ENCODE peak calls at places on chromosomes 16 and 17, in five cellular contexts. One of them, this sample, is unnamed.

GRCh38 chr16:14069818-14070217 is 1.3 kb upstream of the MRTFB start:
- DNase-seq in HTR-8/SVneo: no peak
- DNase-seq in activated naive CD4-positive, alpha-beta T cell: no peak
- DNase-seq in HFFc6: no peak
- DNase-seq in NCI-H510A treated with DMSO at 0.1 percent for 48 hours: peak; percentile 21
- DNase-seq in this sample: no peak

GRCh38 chr16:4371481-4372314 is at the start of gene VASN:
- DNase-seq in activated naive CD4-positive, alpha-beta T cell: peak; percentile 66
- DNase-seq in HTR-8/SVneo: peak; percentile 86
- DNase-seq in NCI-H510A treated with DMSO at 0.1 percent for 48 hours: no peak
- DNase-seq in HFFc6: peak; percentile 77
- DNase-seq in this sample: peak; percentile 82

GRCh38 chr16:1980026-1980769 is 1.1 kb downstream of the NOXO1 start:
- DNase-seq in HFFc6: no peak
- DNase-seq in HTR-8/SVneo: no peak
- DNase-seq in activated naive CD4-positive, alpha-beta T cell: no peak
- DNase-seq in NCI-H510A treated with DMSO at 0.1 percent for 48 hours: no peak
- DNase-seq in this sample: no peak

GRCh38 chr17:41082565-41083136 is 1.3 kb upstream of the KRTAP4-7 start:
- DNase-seq in HFFc6: peak; percentile 84
- DNase-seq in activated naive CD4-positive, alpha-beta T cell: no peak
- DNase-seq in HTR-8/SVneo: peak; percentile 40
- DNase-seq in NCI-H510A treated with DMSO at 0.1 percent for 48 hours: no peak
- DNase-seq in this sample: no peak

GRCh38 chr17:77332034-77332971 is 191.5 kb downstream of the SEC14L1 start:
- DNase-seq in NCI-H510A treated with DMSO at 0.1 percent for 48 hours: no peak
- DNase-seq in HFFc6: no peak
- DNase-seq in HTR-8/SVneo: no peak
- DNase-seq in activated naive CD4-positive, alpha-beta T cell: no peak
- DNase-seq in this sample: no peak

GRCh38 chr17:28402224-28402630 is 3.8 kb downstream of the SLC46A1 start:
- DNase-seq in activated naive CD4-positive, alpha-beta T cell: no peak
- DNase-seq in HTR-8/SVneo: no peak
- DNase-seq in NCI-H510A treated with DMSO at 0.1 percent for 48 hours: peak; percentile 34
- DNase-seq in HFFc6: no peak
- DNase-seq in this sample: no peak

GRCh38 chr17:17684901-17685774 is 3.9 kb downstream of the RAI1 start:
- DNase-seq in NCI-H510A treated with DMSO at 0.1 percent for 48 hours: peak; percentile 87
- DNase-seq in HFFc6: no peak
- DNase-seq in activated naive CD4-positive, alpha-beta T cell: no peak
- DNase-seq in HTR-8/SVneo: no peak
- DNase-seq in this sample: peak; percentile 56

GRCh38 chr17:73695035-73695738 is 50.9 kb upstream of the SDK2 start:
- DNase-seq in activated naive CD4-positive, alpha-beta T cell: no peak
- DNase-seq in HTR-8/SVneo: no peak
- DNase-seq in HFFc6: no peak
- DNase-seq in NCI-H510A treated with DMSO at 0.1 percent for 48 hours: no peak
- DNase-seq in this sample: no peak

GRCh38 chr17:17497845-17498520 is 1.8 kb upstream of the RASD1 start:
- DNase-seq in HTR-8/SVneo: no peak
- DNase-seq in activated naive CD4-positive, alpha-beta T cell: no peak
- DNase-seq in HFFc6: no peak
- DNase-seq in NCI-H510A treated with DMSO at 0.1 percent for 48 hours: no peak
- DNase-seq in this sample: peak; percentile 4

GRCh38 chr17:40566027-40566426 is 755 bp upstream of the CCR7 start:
- DNase-seq in NCI-H510A treated with DMSO at 0.1 percent for 48 hours: no peak
- DNase-seq in HFFc6: no peak
- DNase-seq in HTR-8/SVneo: no peak
- DNase-seq in activated naive CD4-positive, alpha-beta T cell: no peak
- DNase-seq in this sample: no peak

GRCh38 chr16:68083861-68084503 is 1.2 kb upstream of the NFATC3 start:
- DNase-seq in HFFc6: peak; percentile 48
- DNase-seq in activated naive CD4-positive, alpha-beta T cell: no peak
- DNase-seq in HTR-8/SVneo: no peak
- DNase-seq in NCI-H510A treated with DMSO at 0.1 percent for 48 hours: no peak
- DNase-seq in this sample: no peak

GRCh38 chr16:5041604-5042133 is 7.9 kb upstream of the NAGPA start:
- DNase-seq in NCI-H510A treated with DMSO at 0.1 percent for 48 hours: no peak
- DNase-seq in HTR-8/SVneo: peak; percentile 65
- DNase-seq in activated naive CD4-positive, alpha-beta T cell: no peak
- DNase-seq in HFFc6: peak; percentile 70
- DNase-seq in this sample: no peak

GRCh38 chr16:47311738-47312505 is 148.9 kb downstream of the ITFG1 start:
- DNase-seq in NCI-H510A treated with DMSO at 0.1 percent for 48 hours: no peak
- DNase-seq in HTR-8/SVneo: no peak
- DNase-seq in HFFc6: no peak
- DNase-seq in activated naive CD4-positive, alpha-beta T cell: no peak
- DNase-seq in this sample: no peak

GRCh38 chr16:11627822-11628457 is 40.3 kb upstream of the SNN start:
- DNase-seq in HFFc6: peak; percentile 69
- DNase-seq in HTR-8/SVneo: peak; percentile 49
- DNase-seq in activated naive CD4-positive, alpha-beta T cell: no peak
- DNase-seq in NCI-H510A treated with DMSO at 0.1 percent for 48 hours: no peak
- DNase-seq in this sample: no peak

GRCh38 chr17:39612291-39612894 is 4.7 kb upstream of the NEUROD2 start:
- DNase-seq in NCI-H510A treated with DMSO at 0.1 percent for 48 hours: no peak
- DNase-seq in activated naive CD4-positive, alpha-beta T cell: no peak
- DNase-seq in HTR-8/SVneo: no peak
- DNase-seq in HFFc6: no peak
- DNase-seq in this sample: no peak

GRCh38 chr17:13996758-13997157 is 72.5 kb upstream of the COX10 start:
- DNase-seq in activated naive CD4-positive, alpha-beta T cell: no peak
- DNase-seq in NCI-H510A treated with DMSO at 0.1 percent for 48 hours: no peak
- DNase-seq in HFFc6: no peak
- DNase-seq in HTR-8/SVneo: no peak
- DNase-seq in this sample: no peak

GRCh38 chr17:61405686-61406542 is 6.3 kb downstream of the TBX2 start:
- DNase-seq in HFFc6: no peak
- DNase-seq in activated naive CD4-positive, alpha-beta T cell: no peak
- DNase-seq in HTR-8/SVneo: no peak
- DNase-seq in NCI-H510A treated with DMSO at 0.1 percent for 48 hours: no peak
- DNase-seq in this sample: no peak

GRCh38 chr17:40111221-40112128 is 10.3 kb upstream of the MSL1 start:
- DNase-seq in HFFc6: peak; percentile 82
- DNase-seq in NCI-H510A treated with DMSO at 0.1 percent for 48 hours: peak; percentile 89
- DNase-seq in activated naive CD4-positive, alpha-beta T cell: peak; percentile 34
- DNase-seq in HTR-8/SVneo: peak; percentile 95
- DNase-seq in this sample: peak; percentile 98

GRCh38 chr16:88815901-88816589 is 4.3 kb upstream of the APRT start:
- DNase-seq in HTR-8/SVneo: peak; percentile 54
- DNase-seq in NCI-H510A treated with DMSO at 0.1 percent for 48 hours: peak; percentile 7
- DNase-seq in activated naive CD4-positive, alpha-beta T cell: peak; percentile 22
- DNase-seq in HFFc6: no peak
- DNase-seq in this sample: peak; percentile 57

GRCh38 chr16:7992616-7993015 is 597.7 kb downstream of the TMEM114 start:
- DNase-seq in NCI-H510A treated with DMSO at 0.1 percent for 48 hours: no peak
- DNase-seq in activated naive CD4-positive, alpha-beta T cell: no peak
- DNase-seq in HTR-8/SVneo: no peak
- DNase-seq in HFFc6: no peak
- DNase-seq in this sample: no peak

GRCh38 chr17:64534187-64534586 is 27.4 kb downstream of the CEP95 start:
- DNase-seq in HFFc6: no peak
- DNase-seq in NCI-H510A treated with DMSO at 0.1 percent for 48 hours: no peak
- DNase-seq in activated naive CD4-positive, alpha-beta T cell: no peak
- DNase-seq in HTR-8/SVneo: no peak
- DNase-seq in this sample: no peak

GRCh38 chr17:40958086-40958953 is 8.4 kb downstream of the KRT39 start:
- DNase-seq in activated naive CD4-positive, alpha-beta T cell: no peak
- DNase-seq in HTR-8/SVneo: no peak
- DNase-seq in NCI-H510A treated with DMSO at 0.1 percent for 48 hours: peak; percentile 72
- DNase-seq in HFFc6: no peak
- DNase-seq in this sample: peak; percentile 25

GRCh38 chr16:23401142-23401541 is 51.8 kb downstream of the COG7 start:
- DNase-seq in HTR-8/SVneo: no peak
- DNase-seq in HFFc6: no peak
- DNase-seq in NCI-H510A treated with DMSO at 0.1 percent for 48 hours: no peak
- DNase-seq in activated naive CD4-positive, alpha-beta T cell: no peak
- DNase-seq in this sample: peak; percentile 88

GRCh38 chr17:45902892-45903346 is 8.6 kb downstream of the MAPT start:
- DNase-seq in activated naive CD4-positive, alpha-beta T cell: no peak
- DNase-seq in NCI-H510A treated with DMSO at 0.1 percent for 48 hours: peak; percentile 26
- DNase-seq in HFFc6: no peak
- DNase-seq in HTR-8/SVneo: no peak
- DNase-seq in this sample: peak; percentile 76

GRCh38 chr16:350203-350602 is 2.3 kb downstream of the AXIN1 start:
- DNase-seq in HTR-8/SVneo: no peak
- DNase-seq in HFFc6: no peak
- DNase-seq in NCI-H510A treated with DMSO at 0.1 percent for 48 hours: no peak
- DNase-seq in activated naive CD4-positive, alpha-beta T cell: no peak
- DNase-seq in this sample: no peak

GRCh38 chr16:15486661-15487060 is 52.3 kb downstream of the BMERB1 start:
- DNase-seq in NCI-H510A treated with DMSO at 0.1 percent for 48 hours: no peak
- DNase-seq in HTR-8/SVneo: no peak
- DNase-seq in HFFc6: no peak
- DNase-seq in activated naive CD4-positive, alpha-beta T cell: no peak
- DNase-seq in this sample: no peak

GRCh38 chr16:57960310-57960709 is 10.6 kb downstream of the CNGB1 start:
- DNase-seq in NCI-H510A treated with DMSO at 0.1 percent for 48 hours: no peak
- DNase-seq in activated naive CD4-positive, alpha-beta T cell: no peak
- DNase-seq in HTR-8/SVneo: no peak
- DNase-seq in HFFc6: no peak
- DNase-seq in this sample: no peak

GRCh38 chr17:1511756-1512321 is 4.6 kb downstream of the INPP5K start:
- DNase-seq in HTR-8/SVneo: no peak
- DNase-seq in HFFc6: no peak
- DNase-seq in activated naive CD4-positive, alpha-beta T cell: no peak
- DNase-seq in NCI-H510A treated with DMSO at 0.1 percent for 48 hours: no peak
- DNase-seq in this sample: no peak

GRCh38 chr17:63601439-63602371 is 1.0 kb downstream of the TACO1 start:
- DNase-seq in activated naive CD4-positive, alpha-beta T cell: no peak
- DNase-seq in HFFc6: no peak
- DNase-seq in HTR-8/SVneo: no peak
- DNase-seq in NCI-H510A treated with DMSO at 0.1 percent for 48 hours: peak; percentile 16
- DNase-seq in this sample: no peak

GRCh38 chr17:79707931-79708891 is 22.5 kb upstream of the ENPP7 start:
- DNase-seq in HFFc6: peak; percentile 11
- DNase-seq in activated naive CD4-positive, alpha-beta T cell: peak; percentile 26
- DNase-seq in HTR-8/SVneo: peak; percentile 53
- DNase-seq in NCI-H510A treated with DMSO at 0.1 percent for 48 hours: peak; percentile 32
- DNase-seq in this sample: peak; percentile 60

GRCh38 chr17:36899250-36900129 is 37.8 kb upstream of the LHX1 start:
- DNase-seq in activated naive CD4-positive, alpha-beta T cell: no peak
- DNase-seq in HFFc6: no peak
- DNase-seq in NCI-H510A treated with DMSO at 0.1 percent for 48 hours: no peak
- DNase-seq in HTR-8/SVneo: no peak
- DNase-seq in this sample: no peak

GRCh38 chr16:890716-891352 is 80.0 kb downstream of the LMF1 start:
- DNase-seq in HFFc6: no peak
- DNase-seq in activated naive CD4-positive, alpha-beta T cell: no peak
- DNase-seq in NCI-H510A treated with DMSO at 0.1 percent for 48 hours: no peak
- DNase-seq in HTR-8/SVneo: no peak
- DNase-seq in this sample: no peak

GRCh38 chr17:56966277-56966676 is 5.4 kb upstream of the COIL start:
- DNase-seq in HFFc6: no peak
- DNase-seq in HTR-8/SVneo: no peak
- DNase-seq in NCI-H510A treated with DMSO at 0.1 percent for 48 hours: peak; percentile 91
- DNase-seq in activated naive CD4-positive, alpha-beta T cell: no peak
- DNase-seq in this sample: no peak

GRCh38 chr16:17359778-17360177 is 111.0 kb downstream of the XYLT1 start:
- DNase-seq in NCI-H510A treated with DMSO at 0.1 percent for 48 hours: no peak
- DNase-seq in HFFc6: peak; percentile 52
- DNase-seq in activated naive CD4-positive, alpha-beta T cell: no peak
- DNase-seq in HTR-8/SVneo: no peak
- DNase-seq in this sample: no peak

GRCh38 chr16:1290032-1290431 is 19.4 kb upstream of the UBE2I start:
- DNase-seq in activated naive CD4-positive, alpha-beta T cell: no peak
- DNase-seq in HTR-8/SVneo: no peak
- DNase-seq in NCI-H510A treated with DMSO at 0.1 percent for 48 hours: no peak
- DNase-seq in HFFc6: no peak
- DNase-seq in this sample: no peak

This sample was measured in body of pancreas.